ENCODE peak calls at places on chromosomes 16 and 17, in nine cellular contexts. One of them, this sample, is unnamed.

GRCh38 chr16:24988593-24989338 is 26.4 kb downstream of the ARHGAP17 start:
- DNase-seq in mesenchymal stem cell: peak
- DNase-seq in AG08396: peak
- DNase-seq in EH: peak
- DNase-seq in RWPE1: no peak
- DNase-seq in KG1: no peak
- DNase-seq in SK-N-MC: no peak
- DNase-seq in NCI-H1105 treated with DMSO at 0.1 percent for 48 hours: no peak
- DNase-seq in C1 segment of cervical spinal cord: no peak
- DNase-seq in this sample: no peak

GRCh38 chr16:4588961-4589360 is 25.7 kb downstream of the UBALD1 start:
- DNase-seq in AG08396: no peak
- DNase-seq in RWPE1: no peak
- DNase-seq in C1 segment of cervical spinal cord: no peak
- DNase-seq in mesenchymal stem cell: no peak
- DNase-seq in NCI-H1105 treated with DMSO at 0.1 percent for 48 hours: no peak
- DNase-seq in KG1: no peak
- DNase-seq in EH: no peak
- DNase-seq in SK-N-MC: no peak
- DNase-seq in this sample: no peak

GRCh38 chr16:46908540-46909372 is 24.6 kb downstream of the GPT2 start:
- DNase-seq in RWPE1: peak
- DNase-seq in KG1: peak
- DNase-seq in mesenchymal stem cell: peak
- DNase-seq in SK-N-MC: peak
- DNase-seq in NCI-H1105 treated with DMSO at 0.1 percent for 48 hours: peak
- DNase-seq in AG08396: peak
- DNase-seq in EH: peak
- DNase-seq in C1 segment of cervical spinal cord: peak
- DNase-seq in this sample: no peak

GRCh38 chr16:26019885-26020284 is 328.1 kb downstream of the HS3ST4 start:
- DNase-seq in KG1: no peak
- DNase-seq in AG08396: no peak
- DNase-seq in EH: no peak
- DNase-seq in SK-N-MC: no peak
- DNase-seq in C1 segment of cervical spinal cord: no peak
- DNase-seq in mesenchymal stem cell: no peak
- DNase-seq in NCI-H1105 treated with DMSO at 0.1 percent for 48 hours: peak
- DNase-seq in RWPE1: no peak
- DNase-seq in this sample: no peak

GRCh38 chr16:22977294-22977697 is 163.3 kb downstream of the HS3ST2 start:
- DNase-seq in NCI-H1105 treated with DMSO at 0.1 percent for 48 hours: no peak
- DNase-seq in RWPE1: peak
- DNase-seq in KG1: peak
- DNase-seq in C1 segment of cervical spinal cord: no peak
- DNase-seq in EH: peak
- DNase-seq in AG08396: no peak
- DNase-seq in SK-N-MC: no peak
- DNase-seq in mesenchymal stem cell: no peak
- DNase-seq in this sample: no peak

GRCh38 chr17:35086931-35087573 is 23.5 kb upstream of the RFFL start:
- DNase-seq in mesenchymal stem cell: no peak
- DNase-seq in EH: no peak
- DNase-seq in NCI-H1105 treated with DMSO at 0.1 percent for 48 hours: no peak
- DNase-seq in KG1: no peak
- DNase-seq in RWPE1: no peak
- DNase-seq in C1 segment of cervical spinal cord: no peak
- DNase-seq in SK-N-MC: no peak
- DNase-seq in AG08396: no peak
- DNase-seq in this sample: no peak

GRCh38 chr17:17254026-17254425 is 17.1 kb upstream of the FLCN start:
- DNase-seq in EH: no peak
- DNase-seq in KG1: no peak
- DNase-seq in NCI-H1105 treated with DMSO at 0.1 percent for 48 hours: no peak
- DNase-seq in SK-N-MC: no peak
- DNase-seq in AG08396: no peak
- DNase-seq in mesenchymal stem cell: no peak
- DNase-seq in C1 segment of cervical spinal cord: no peak
- DNase-seq in RWPE1: no peak
- DNase-seq in this sample: no peak

GRCh38 chr17:59371426-59372099 is 40.1 kb downstream of the YPEL2 start:
- DNase-seq in KG1: no peak
- DNase-seq in RWPE1: no peak
- DNase-seq in AG08396: no peak
- DNase-seq in SK-N-MC: no peak
- DNase-seq in NCI-H1105 treated with DMSO at 0.1 percent for 48 hours: no peak
- DNase-seq in EH: peak
- DNase-seq in mesenchymal stem cell: peak
- DNase-seq in C1 segment of cervical spinal cord: peak
- DNase-seq in this sample: no peak

GRCh38 chr16:89290472-89290871 is 73.0 kb downstream of the ZNF778 start:
- DNase-seq in KG1: no peak
- DNase-seq in NCI-H1105 treated with DMSO at 0.1 percent for 48 hours: no peak
- DNase-seq in mesenchymal stem cell: no peak
- DNase-seq in AG08396: no peak
- DNase-seq in RWPE1: no peak
- DNase-seq in C1 segment of cervical spinal cord: no peak
- DNase-seq in SK-N-MC: no peak
- DNase-seq in EH: no peak
- DNase-seq in this sample: no peak

GRCh38 chr16:2914233-2914632 is 2.5 kb downstream of the FLYWCH1 start:
- DNase-seq in RWPE1: no peak
- DNase-seq in mesenchymal stem cell: no peak
- DNase-seq in EH: no peak
- DNase-seq in NCI-H1105 treated with DMSO at 0.1 percent for 48 hours: no peak
- DNase-seq in AG08396: no peak
- DNase-seq in SK-N-MC: no peak
- DNase-seq in KG1: no peak
- DNase-seq in C1 segment of cervical spinal cord: no peak
- DNase-seq in this sample: no peak

GRCh38 chr16:1426734-1427451 is 4.0 kb upstream of the PERCC1 start:
- DNase-seq in SK-N-MC: no peak
- DNase-seq in AG08396: no peak
- DNase-seq in NCI-H1105 treated with DMSO at 0.1 percent for 48 hours: no peak
- DNase-seq in C1 segment of cervical spinal cord: no peak
- DNase-seq in RWPE1: no peak
- DNase-seq in KG1: no peak
- DNase-seq in mesenchymal stem cell: no peak
- DNase-seq in EH: no peak
- DNase-seq in this sample: no peak

GRCh38 chr16:55479560-55480197 is 681 bp downstream of the MMP2 start:
- DNase-seq in EH: no peak
- DNase-seq in KG1: no peak
- DNase-seq in C1 segment of cervical spinal cord: no peak
- DNase-seq in NCI-H1105 treated with DMSO at 0.1 percent for 48 hours: peak
- DNase-seq in RWPE1: no peak
- DNase-seq in AG08396: no peak
- DNase-seq in SK-N-MC: no peak
- DNase-seq in mesenchymal stem cell: peak
- DNase-seq in this sample: no peak

GRCh38 chr17:59508999-59509398 is 56.4 kb upstream of the DHX40 start:
- DNase-seq in mesenchymal stem cell: no peak
- DNase-seq in RWPE1: no peak
- DNase-seq in C1 segment of cervical spinal cord: no peak
- DNase-seq in EH: no peak
- DNase-seq in AG08396: no peak
- DNase-seq in SK-N-MC: no peak
- DNase-seq in KG1: no peak
- DNase-seq in NCI-H1105 treated with DMSO at 0.1 percent for 48 hours: no peak
- DNase-seq in this sample: no peak

GRCh38 chr16:29674188-29674587 is 4.8 kb upstream of the QPRT start:
- DNase-seq in C1 segment of cervical spinal cord: peak
- DNase-seq in AG08396: no peak
- DNase-seq in NCI-H1105 treated with DMSO at 0.1 percent for 48 hours: peak
- DNase-seq in SK-N-MC: no peak
- DNase-seq in RWPE1: no peak
- DNase-seq in mesenchymal stem cell: no peak
- DNase-seq in KG1: no peak
- DNase-seq in EH: peak
- DNase-seq in this sample: no peak

GRCh38 chr17:22310717-22311686 is 618.7 kb downstream of the KCNJ18 start:
- DNase-seq in SK-N-MC: no peak
- DNase-seq in KG1: no peak
- DNase-seq in C1 segment of cervical spinal cord: no peak
- DNase-seq in NCI-H1105 treated with DMSO at 0.1 percent for 48 hours: no peak
- DNase-seq in EH: no peak
- DNase-seq in mesenchymal stem cell: no peak
- DNase-seq in RWPE1: no peak
- DNase-seq in AG08396: no peak
- DNase-seq in this sample: no peak

GRCh38 chr16:27430923-27431484 is 29.0 kb downstream of the IL21R start:
- DNase-seq in SK-N-MC: no peak
- DNase-seq in C1 segment of cervical spinal cord: no peak
- DNase-seq in EH: peak
- DNase-seq in KG1: peak
- DNase-seq in AG08396: no peak
- DNase-seq in mesenchymal stem cell: peak
- DNase-seq in RWPE1: no peak
- DNase-seq in NCI-H1105 treated with DMSO at 0.1 percent for 48 hours: no peak
- DNase-seq in this sample: no peak

GRCh38 chr17:57106107-57106835 is 21.2 kb downstream of the AKAP1 start:
- DNase-seq in AG08396: no peak
- DNase-seq in EH: peak
- DNase-seq in SK-N-MC: no peak
- DNase-seq in KG1: no peak
- DNase-seq in C1 segment of cervical spinal cord: no peak
- DNase-seq in RWPE1: no peak
- DNase-seq in NCI-H1105 treated with DMSO at 0.1 percent for 48 hours: peak
- DNase-seq in mesenchymal stem cell: no peak
- DNase-seq in this sample: no peak

GRCh38 chr17:27572665-27573064 is 58.3 kb upstream of the LGALS9 start:
- DNase-seq in RWPE1: no peak
- DNase-seq in KG1: no peak
- DNase-seq in EH: peak
- DNase-seq in C1 segment of cervical spinal cord: no peak
- DNase-seq in NCI-H1105 treated with DMSO at 0.1 percent for 48 hours: no peak
- DNase-seq in SK-N-MC: no peak
- DNase-seq in AG08396: no peak
- DNase-seq in mesenchymal stem cell: peak
- DNase-seq in this sample: no peak

GRCh38 chr17:42378597-42379594 is 9.3 kb downstream of the STAT3 start:
- DNase-seq in AG08396: peak
- DNase-seq in mesenchymal stem cell: peak
- DNase-seq in EH: peak
- DNase-seq in RWPE1: peak
- DNase-seq in C1 segment of cervical spinal cord: no peak
- DNase-seq in KG1: no peak
- DNase-seq in NCI-H1105 treated with DMSO at 0.1 percent for 48 hours: no peak
- DNase-seq in SK-N-MC: no peak
- DNase-seq in this sample: no peak

GRCh38 chr17:38712593-38712992 is 7.5 kb downstream of the MLLT6 start:
- DNase-seq in C1 segment of cervical spinal cord: no peak
- DNase-seq in SK-N-MC: no peak
- DNase-seq in NCI-H1105 treated with DMSO at 0.1 percent for 48 hours: no peak
- DNase-seq in mesenchymal stem cell: no peak
- DNase-seq in KG1: no peak
- DNase-seq in EH: no peak
- DNase-seq in AG08396: no peak
- DNase-seq in RWPE1: no peak
- DNase-seq in this sample: no peak

GRCh38 chr17:27525316-27525715 is 69.1 kb downstream of the KSR1 start:
- DNase-seq in AG08396: no peak
- DNase-seq in mesenchymal stem cell: no peak
- DNase-seq in RWPE1: no peak
- DNase-seq in KG1: no peak
- DNase-seq in SK-N-MC: no peak
- DNase-seq in EH: no peak
- DNase-seq in NCI-H1105 treated with DMSO at 0.1 percent for 48 hours: no peak
- DNase-seq in C1 segment of cervical spinal cord: no peak
- DNase-seq in this sample: no peak

GRCh38 chr16:80707686-80708085 is 96.7 kb downstream of the CDYL2 start:
- DNase-seq in SK-N-MC: no peak
- DNase-seq in AG08396: no peak
- DNase-seq in C1 segment of cervical spinal cord: no peak
- DNase-seq in mesenchymal stem cell: no peak
- DNase-seq in EH: no peak
- DNase-seq in KG1: no peak
- DNase-seq in RWPE1: no peak
- DNase-seq in NCI-H1105 treated with DMSO at 0.1 percent for 48 hours: no peak
- DNase-seq in this sample: no peak

GRCh38 chr16:2500937-2501750 is 12.6 kb upstream of the ATP6V0C start:
- DNase-seq in SK-N-MC: no peak
- DNase-seq in mesenchymal stem cell: peak
- DNase-seq in C1 segment of cervical spinal cord: peak
- DNase-seq in KG1: peak
- DNase-seq in EH: peak
- DNase-seq in NCI-H1105 treated with DMSO at 0.1 percent for 48 hours: peak
- DNase-seq in RWPE1: peak
- DNase-seq in AG08396: peak
- DNase-seq in this sample: peak

GRCh38 chr17:82017612-82018151 is 5.0 kb downstream of the CENPX start:
- DNase-seq in C1 segment of cervical spinal cord: no peak
- DNase-seq in AG08396: no peak
- DNase-seq in KG1: no peak
- DNase-seq in EH: no peak
- DNase-seq in NCI-H1105 treated with DMSO at 0.1 percent for 48 hours: no peak
- DNase-seq in mesenchymal stem cell: no peak
- DNase-seq in SK-N-MC: no peak
- DNase-seq in RWPE1: no peak
- DNase-seq in this sample: no peak

GRCh38 chr17:32275060-32276042 is 9.7 kb downstream of the RHBDL3 start:
- DNase-seq in mesenchymal stem cell: peak
- DNase-seq in AG08396: peak
- DNase-seq in C1 segment of cervical spinal cord: no peak
- DNase-seq in NCI-H1105 treated with DMSO at 0.1 percent for 48 hours: no peak
- DNase-seq in RWPE1: peak
- DNase-seq in KG1: no peak
- DNase-seq in SK-N-MC: no peak
- DNase-seq in EH: peak
- DNase-seq in this sample: no peak

GRCh38 chr17:21287703-21288449 is 3.4 kb downstream of the MAP2K3 start:
- DNase-seq in EH: peak
- DNase-seq in SK-N-MC: no peak
- DNase-seq in KG1: peak
- DNase-seq in mesenchymal stem cell: peak
- DNase-seq in NCI-H1105 treated with DMSO at 0.1 percent for 48 hours: no peak
- DNase-seq in C1 segment of cervical spinal cord: peak
- DNase-seq in AG08396: peak
- DNase-seq in RWPE1: peak
- DNase-seq in this sample: peak

GRCh38 chr17:10062757-10063385 is 135.5 kb downstream of the GAS7 start:
- DNase-seq in NCI-H1105 treated with DMSO at 0.1 percent for 48 hours: no peak
- DNase-seq in C1 segment of cervical spinal cord: no peak
- DNase-seq in AG08396: no peak
- DNase-seq in KG1: no peak
- DNase-seq in mesenchymal stem cell: no peak
- DNase-seq in SK-N-MC: no peak
- DNase-seq in EH: no peak
- DNase-seq in RWPE1: no peak
- DNase-seq in this sample: peak

GRCh38 chr17:47785538-47786123 is 36.0 kb downstream of the OSBPL7 start:
- DNase-seq in mesenchymal stem cell: peak
- DNase-seq in KG1: no peak
- DNase-seq in AG08396: no peak
- DNase-seq in EH: peak
- DNase-seq in C1 segment of cervical spinal cord: no peak
- DNase-seq in SK-N-MC: peak
- DNase-seq in RWPE1: no peak
- DNase-seq in NCI-H1105 treated with DMSO at 0.1 percent for 48 hours: no peak
- DNase-seq in this sample: no peak

GRCh38 chr17:48596000-48596734 is 2.6 kb upstream of the HOXB5 start:
- DNase-seq in RWPE1: no peak
- DNase-seq in C1 segment of cervical spinal cord: no peak
- DNase-seq in SK-N-MC: no peak
- DNase-seq in NCI-H1105 treated with DMSO at 0.1 percent for 48 hours: no peak
- DNase-seq in mesenchymal stem cell: no peak
- DNase-seq in EH: no peak
- DNase-seq in AG08396: no peak
- DNase-seq in KG1: no peak
- DNase-seq in this sample: no peak

GRCh38 chr17:7215136-7215638 is 4.4 kb downstream of the DLG4 start:
- DNase-seq in C1 segment of cervical spinal cord: no peak
- DNase-seq in SK-N-MC: no peak
- DNase-seq in mesenchymal stem cell: no peak
- DNase-seq in EH: no peak
- DNase-seq in KG1: no peak
- DNase-seq in NCI-H1105 treated with DMSO at 0.1 percent for 48 hours: no peak
- DNase-seq in AG08396: no peak
- DNase-seq in RWPE1: peak
- DNase-seq in this sample: no peak

GRCh38 chr16:85392756-85393673 is 220.1 kb upstream of the GSE1 start:
- DNase-seq in C1 segment of cervical spinal cord: no peak
- DNase-seq in KG1: no peak
- DNase-seq in RWPE1: no peak
- DNase-seq in NCI-H1105 treated with DMSO at 0.1 percent for 48 hours: no peak
- DNase-seq in EH: no peak
- DNase-seq in AG08396: no peak
- DNase-seq in SK-N-MC: no peak
- DNase-seq in mesenchymal stem cell: no peak
- DNase-seq in this sample: peak